ENCODE peak calls at places on chromosome 3, in eight cellular contexts. One of them, this sample, is unnamed.

GRCh38 chr3:53804697-53805462 is 41.3 kb downstream of the CHDH start:
- DNase-seq in PC-9: no peak
- DNase-seq in activated CD8-positive, alpha-beta T cell treated with anti-CD3 and anti-CD28 coated beads for 36 hours: no peak
- DNase-seq in IMR-90: peak
- DNase-seq in amniotic stem cell: peak
- DNase-seq in EH: peak
- DNase-seq in amygdala: no peak
- DNase-seq in CD8-positive, alpha-beta T cell: no peak
- DNase-seq in this sample: no peak

GRCh38 chr3:66386925-66387650 is 113.7 kb downstream of the LRIG1 start:
- DNase-seq in PC-9: no peak
- DNase-seq in amygdala: peak
- DNase-seq in IMR-90: peak
- DNase-seq in EH: no peak
- DNase-seq in amniotic stem cell: no peak
- DNase-seq in CD8-positive, alpha-beta T cell: no peak
- DNase-seq in activated CD8-positive, alpha-beta T cell treated with anti-CD3 and anti-CD28 coated beads for 36 hours: no peak
- DNase-seq in this sample: no peak

GRCh38 chr3:185976100-185976499 is 38.3 kb upstream of the TRA2B start:
- DNase-seq in CD8-positive, alpha-beta T cell: no peak
- DNase-seq in EH: no peak
- DNase-seq in IMR-90: no peak
- DNase-seq in amygdala: no peak
- DNase-seq in activated CD8-positive, alpha-beta T cell treated with anti-CD3 and anti-CD28 coated beads for 36 hours: no peak
- DNase-seq in amniotic stem cell: no peak
- DNase-seq in PC-9: no peak
- DNase-seq in this sample: no peak

GRCh38 chr3:13042932-13043275 is 30.3 kb downstream of the IQSEC1 start:
- DNase-seq in amniotic stem cell: no peak
- DNase-seq in PC-9: no peak
- DNase-seq in EH: no peak
- DNase-seq in CD8-positive, alpha-beta T cell: no peak
- DNase-seq in IMR-90: no peak
- DNase-seq in activated CD8-positive, alpha-beta T cell treated with anti-CD3 and anti-CD28 coated beads for 36 hours: no peak
- DNase-seq in amygdala: no peak
- DNase-seq in this sample: peak

GRCh38 chr3:2623463-2623862 is 486.7 kb downstream of the IL5RA start:
- DNase-seq in activated CD8-positive, alpha-beta T cell treated with anti-CD3 and anti-CD28 coated beads for 36 hours: no peak
- DNase-seq in amygdala: no peak
- DNase-seq in PC-9: no peak
- DNase-seq in IMR-90: peak
- DNase-seq in EH: no peak
- DNase-seq in amniotic stem cell: no peak
- DNase-seq in CD8-positive, alpha-beta T cell: no peak
- DNase-seq in this sample: no peak

GRCh38 chr3:181726351-181727121 is 14.8 kb downstream of the SOX2 start:
- DNase-seq in EH: no peak
- DNase-seq in CD8-positive, alpha-beta T cell: no peak
- DNase-seq in amniotic stem cell: no peak
- DNase-seq in IMR-90: no peak
- DNase-seq in activated CD8-positive, alpha-beta T cell treated with anti-CD3 and anti-CD28 coated beads for 36 hours: no peak
- DNase-seq in PC-9: no peak
- DNase-seq in amygdala: peak
- DNase-seq in this sample: peak

GRCh38 chr3:98726084-98726483 is 37.1 kb upstream of the ST3GAL6 start:
- DNase-seq in IMR-90: peak
- DNase-seq in activated CD8-positive, alpha-beta T cell treated with anti-CD3 and anti-CD28 coated beads for 36 hours: no peak
- DNase-seq in PC-9: no peak
- DNase-seq in amniotic stem cell: no peak
- DNase-seq in CD8-positive, alpha-beta T cell: no peak
- DNase-seq in EH: no peak
- DNase-seq in amygdala: no peak
- DNase-seq in this sample: no peak

GRCh38 chr3:15081960-15082664 is 16.8 kb downstream of the RBSN start:
- DNase-seq in activated CD8-positive, alpha-beta T cell treated with anti-CD3 and anti-CD28 coated beads for 36 hours: no peak
- DNase-seq in PC-9: peak
- DNase-seq in amygdala: no peak
- DNase-seq in IMR-90: peak
- DNase-seq in amniotic stem cell: no peak
- DNase-seq in CD8-positive, alpha-beta T cell: no peak
- DNase-seq in EH: peak
- DNase-seq in this sample: no peak

GRCh38 chr3:28907616-28908015 is 373.3 kb upstream of the RBMS3 start:
- DNase-seq in EH: no peak
- DNase-seq in PC-9: no peak
- DNase-seq in amniotic stem cell: no peak
- DNase-seq in activated CD8-positive, alpha-beta T cell treated with anti-CD3 and anti-CD28 coated beads for 36 hours: no peak
- DNase-seq in amygdala: no peak
- DNase-seq in CD8-positive, alpha-beta T cell: no peak
- DNase-seq in IMR-90: no peak
- DNase-seq in this sample: no peak

GRCh38 chr3:20573175-20573574 is 387.2 kb upstream of the SGO1 start:
- DNase-seq in amniotic stem cell: peak
- DNase-seq in PC-9: no peak
- DNase-seq in IMR-90: peak
- DNase-seq in EH: peak
- DNase-seq in CD8-positive, alpha-beta T cell: no peak
- DNase-seq in amygdala: no peak
- DNase-seq in activated CD8-positive, alpha-beta T cell treated with anti-CD3 and anti-CD28 coated beads for 36 hours: no peak
- DNase-seq in this sample: no peak

GRCh38 chr3:178084938-178085816 is 451.1 kb upstream of the KCNMB2 start:
- DNase-seq in PC-9: no peak
- DNase-seq in CD8-positive, alpha-beta T cell: peak
- DNase-seq in amniotic stem cell: no peak
- DNase-seq in IMR-90: peak
- DNase-seq in activated CD8-positive, alpha-beta T cell treated with anti-CD3 and anti-CD28 coated beads for 36 hours: peak
- DNase-seq in EH: peak
- DNase-seq in amygdala: peak
- DNase-seq in this sample: no peak

GRCh38 chr3:61663728-61664492 is 102.5 kb downstream of the PTPRG start:
- DNase-seq in amygdala: no peak
- DNase-seq in activated CD8-positive, alpha-beta T cell treated with anti-CD3 and anti-CD28 coated beads for 36 hours: no peak
- DNase-seq in PC-9: peak
- DNase-seq in amniotic stem cell: peak
- DNase-seq in EH: peak
- DNase-seq in IMR-90: peak
- DNase-seq in CD8-positive, alpha-beta T cell: no peak
- DNase-seq in this sample: no peak

GRCh38 chr3:139299261-139300132 is 44.3 kb upstream of the MRPS22 start:
- DNase-seq in CD8-positive, alpha-beta T cell: no peak
- DNase-seq in PC-9: peak
- DNase-seq in activated CD8-positive, alpha-beta T cell treated with anti-CD3 and anti-CD28 coated beads for 36 hours: no peak
- DNase-seq in EH: peak
- DNase-seq in IMR-90: peak
- DNase-seq in amniotic stem cell: no peak
- DNase-seq in amygdala: no peak
- DNase-seq in this sample: no peak

GRCh38 chr3:47065058-47065457 is 85.6 kb downstream of the NBEAL2 start:
- DNase-seq in amniotic stem cell: no peak
- DNase-seq in CD8-positive, alpha-beta T cell: no peak
- DNase-seq in amygdala: no peak
- DNase-seq in EH: no peak
- DNase-seq in PC-9: no peak
- DNase-seq in activated CD8-positive, alpha-beta T cell treated with anti-CD3 and anti-CD28 coated beads for 36 hours: no peak
- DNase-seq in IMR-90: no peak
- DNase-seq in this sample: no peak

GRCh38 chr3:138901579-138901978 is 45.4 kb downstream of the FOXL2 start:
- DNase-seq in EH: no peak
- DNase-seq in amygdala: no peak
- DNase-seq in IMR-90: no peak
- DNase-seq in PC-9: no peak
- DNase-seq in amniotic stem cell: no peak
- DNase-seq in activated CD8-positive, alpha-beta T cell treated with anti-CD3 and anti-CD28 coated beads for 36 hours: no peak
- DNase-seq in CD8-positive, alpha-beta T cell: no peak
- DNase-seq in this sample: no peak

GRCh38 chr3:73530030-73530411 is 94.7 kb downstream of the PDZRN3 start:
- DNase-seq in amniotic stem cell: no peak
- DNase-seq in amygdala: no peak
- DNase-seq in CD8-positive, alpha-beta T cell: no peak
- DNase-seq in IMR-90: peak
- DNase-seq in EH: peak
- DNase-seq in PC-9: no peak
- DNase-seq in activated CD8-positive, alpha-beta T cell treated with anti-CD3 and anti-CD28 coated beads for 36 hours: no peak
- DNase-seq in this sample: no peak

GRCh38 chr3:30349507-30349906 is 256.9 kb upstream of the TGFBR2 start:
- DNase-seq in CD8-positive, alpha-beta T cell: no peak
- DNase-seq in EH: no peak
- DNase-seq in IMR-90: no peak
- DNase-seq in amniotic stem cell: no peak
- DNase-seq in amygdala: no peak
- DNase-seq in PC-9: no peak
- DNase-seq in activated CD8-positive, alpha-beta T cell treated with anti-CD3 and anti-CD28 coated beads for 36 hours: no peak
- DNase-seq in this sample: no peak

GRCh38 chr3:43036621-43037331 is 57.7 kb downstream of the GASK1A start:
- DNase-seq in activated CD8-positive, alpha-beta T cell treated with anti-CD3 and anti-CD28 coated beads for 36 hours: no peak
- DNase-seq in amniotic stem cell: no peak
- DNase-seq in IMR-90: no peak
- DNase-seq in PC-9: no peak
- DNase-seq in EH: no peak
- DNase-seq in CD8-positive, alpha-beta T cell: no peak
- DNase-seq in amygdala: no peak
- DNase-seq in this sample: no peak

GRCh38 chr3:143002083-143002712 is 828 bp downstream of the U2SURP start:
- DNase-seq in activated CD8-positive, alpha-beta T cell treated with anti-CD3 and anti-CD28 coated beads for 36 hours: peak
- DNase-seq in IMR-90: peak
- DNase-seq in CD8-positive, alpha-beta T cell: no peak
- DNase-seq in PC-9: no peak
- DNase-seq in amniotic stem cell: no peak
- DNase-seq in EH: peak
- DNase-seq in amygdala: no peak
- DNase-seq in this sample: peak

GRCh38 chr3:184679056-184679502 is 32.8 kb downstream of the MAGEF1 start:
- DNase-seq in activated CD8-positive, alpha-beta T cell treated with anti-CD3 and anti-CD28 coated beads for 36 hours: no peak
- DNase-seq in IMR-90: no peak
- DNase-seq in EH: no peak
- DNase-seq in PC-9: no peak
- DNase-seq in amygdala: no peak
- DNase-seq in amniotic stem cell: no peak
- DNase-seq in CD8-positive, alpha-beta T cell: no peak
- DNase-seq in this sample: no peak

GRCh38 chr3:88031543-88032148 is 27.2 kb downstream of the CGGBP1 start:
- DNase-seq in CD8-positive, alpha-beta T cell: no peak
- DNase-seq in amniotic stem cell: no peak
- DNase-seq in activated CD8-positive, alpha-beta T cell treated with anti-CD3 and anti-CD28 coated beads for 36 hours: peak
- DNase-seq in PC-9: peak
- DNase-seq in IMR-90: peak
- DNase-seq in amygdala: no peak
- DNase-seq in EH: peak
- DNase-seq in this sample: peak

GRCh38 chr3:188914556-188914955 is 257.2 kb upstream of the TPRG1 start:
- DNase-seq in PC-9: no peak
- DNase-seq in activated CD8-positive, alpha-beta T cell treated with anti-CD3 and anti-CD28 coated beads for 36 hours: peak
- DNase-seq in amniotic stem cell: no peak
- DNase-seq in IMR-90: peak
- DNase-seq in amygdala: no peak
- DNase-seq in CD8-positive, alpha-beta T cell: no peak
- DNase-seq in EH: peak
- DNase-seq in this sample: no peak

GRCh38 chr3:135165260-135165659 is 370.2 kb downstream of the EPHB1 start:
- DNase-seq in PC-9: no peak
- DNase-seq in activated CD8-positive, alpha-beta T cell treated with anti-CD3 and anti-CD28 coated beads for 36 hours: no peak
- DNase-seq in EH: no peak
- DNase-seq in IMR-90: no peak
- DNase-seq in amniotic stem cell: no peak
- DNase-seq in amygdala: no peak
- DNase-seq in CD8-positive, alpha-beta T cell: no peak
- DNase-seq in this sample: no peak

GRCh38 chr3:194049394-194049793 is 86.6 kb upstream of the HES1 start:
- DNase-seq in CD8-positive, alpha-beta T cell: no peak
- DNase-seq in amygdala: no peak
- DNase-seq in EH: no peak
- DNase-seq in amniotic stem cell: no peak
- DNase-seq in activated CD8-positive, alpha-beta T cell treated with anti-CD3 and anti-CD28 coated beads for 36 hours: no peak
- DNase-seq in PC-9: no peak
- DNase-seq in IMR-90: no peak
- DNase-seq in this sample: no peak

GRCh38 chr3:8561365-8561764 is 59.7 kb downstream of the LMCD1 start:
- DNase-seq in amniotic stem cell: no peak
- DNase-seq in IMR-90: no peak
- DNase-seq in CD8-positive, alpha-beta T cell: no peak
- DNase-seq in PC-9: no peak
- DNase-seq in activated CD8-positive, alpha-beta T cell treated with anti-CD3 and anti-CD28 coated beads for 36 hours: no peak
- DNase-seq in amygdala: no peak
- DNase-seq in EH: no peak
- DNase-seq in this sample: no peak

GRCh38 chr3:102165367-102165766 is 269.4 kb upstream of the ZPLD1 start:
- DNase-seq in PC-9: peak
- DNase-seq in amniotic stem cell: peak
- DNase-seq in EH: peak
- DNase-seq in activated CD8-positive, alpha-beta T cell treated with anti-CD3 and anti-CD28 coated beads for 36 hours: no peak
- DNase-seq in CD8-positive, alpha-beta T cell: no peak
- DNase-seq in IMR-90: peak
- DNase-seq in amygdala: no peak
- DNase-seq in this sample: no peak

GRCh38 chr3:194689493-194689901 is 3.8 kb downstream of the FAM43A start:
- DNase-seq in CD8-positive, alpha-beta T cell: peak
- DNase-seq in EH: peak
- DNase-seq in amygdala: no peak
- DNase-seq in PC-9: no peak
- DNase-seq in amniotic stem cell: no peak
- DNase-seq in IMR-90: peak
- DNase-seq in activated CD8-positive, alpha-beta T cell treated with anti-CD3 and anti-CD28 coated beads for 36 hours: peak
- DNase-seq in this sample: no peak

GRCh38 chr3:35648347-35648746 is 9.0 kb downstream of the ARPP21 start:
- DNase-seq in amniotic stem cell: no peak
- DNase-seq in amygdala: no peak
- DNase-seq in IMR-90: peak
- DNase-seq in CD8-positive, alpha-beta T cell: no peak
- DNase-seq in EH: no peak
- DNase-seq in PC-9: no peak
- DNase-seq in activated CD8-positive, alpha-beta T cell treated with anti-CD3 and anti-CD28 coated beads for 36 hours: no peak
- DNase-seq in this sample: peak

GRCh38 chr3:115494826-115495225 is 128.5 kb upstream of the GAP43 start:
- DNase-seq in amygdala: no peak
- DNase-seq in activated CD8-positive, alpha-beta T cell treated with anti-CD3 and anti-CD28 coated beads for 36 hours: no peak
- DNase-seq in CD8-positive, alpha-beta T cell: no peak
- DNase-seq in EH: no peak
- DNase-seq in amniotic stem cell: no peak
- DNase-seq in PC-9: no peak
- DNase-seq in IMR-90: no peak
- DNase-seq in this sample: no peak

GRCh38 chr3:12868039-12869024 is 27.0 kb upstream of the RPL32 start:
- DNase-seq in CD8-positive, alpha-beta T cell: peak
- DNase-seq in amniotic stem cell: peak
- DNase-seq in IMR-90: peak
- DNase-seq in EH: peak
- DNase-seq in PC-9: peak
- DNase-seq in amygdala: peak
- DNase-seq in activated CD8-positive, alpha-beta T cell treated with anti-CD3 and anti-CD28 coated beads for 36 hours: peak
- DNase-seq in this sample: peak

GRCh38 chr3:27723803-27724458 is 1.8 kb upstream of the EOMES start:
- DNase-seq in CD8-positive, alpha-beta T cell: no peak
- DNase-seq in amniotic stem cell: no peak
- DNase-seq in PC-9: no peak
- DNase-seq in IMR-90: no peak
- DNase-seq in amygdala: no peak
- DNase-seq in activated CD8-positive, alpha-beta T cell treated with anti-CD3 and anti-CD28 coated beads for 36 hours: peak
- DNase-seq in EH: no peak
- DNase-seq in this sample: no peak

GRCh38 chr3:197302696-197303341 is 4.4 kb upstream of the DLG1 start:
- DNase-seq in amygdala: no peak
- DNase-seq in PC-9: peak
- DNase-seq in activated CD8-positive, alpha-beta T cell treated with anti-CD3 and anti-CD28 coated beads for 36 hours: no peak
- DNase-seq in IMR-90: peak
- DNase-seq in amniotic stem cell: no peak
- DNase-seq in EH: peak
- DNase-seq in CD8-positive, alpha-beta T cell: no peak
- DNase-seq in this sample: no peak

GRCh38 chr3:56207913-56208312 is 260.4 kb downstream of the ERC2 start:
- DNase-seq in amniotic stem cell: no peak
- DNase-seq in EH: no peak
- DNase-seq in CD8-positive, alpha-beta T cell: no peak
- DNase-seq in activated CD8-positive, alpha-beta T cell treated with anti-CD3 and anti-CD28 coated beads for 36 hours: no peak
- DNase-seq in IMR-90: no peak
- DNase-seq in PC-9: no peak
- DNase-seq in amygdala: no peak
- DNase-seq in this sample: no peak

GRCh38 chr3:108300103-108300849 is 3.9 kb downstream of the HHLA2 start:
- DNase-seq in EH: no peak
- DNase-seq in amygdala: no peak
- DNase-seq in CD8-positive, alpha-beta T cell: no peak
- DNase-seq in activated CD8-positive, alpha-beta T cell treated with anti-CD3 and anti-CD28 coated beads for 36 hours: peak
- DNase-seq in IMR-90: no peak
- DNase-seq in amniotic stem cell: no peak
- DNase-seq in PC-9: peak
- DNase-seq in this sample: no peak

This sample was measured in erythroblast.